ENCODE peak calls at places on chromosome 20, in five cellular contexts. T is IMR-90, V is H9, B is trophoblast cell, O is mesendoderm. H is an unnamed sample.

GRCh38 chr20:2900845-2901592 is 27.7 kb downstream of the PTPRA start:
- DNase-seq in T (no peak), V (no peak), B (no peak), O (no peak), H (no peak)

GRCh38 chr20:14477125-14477524 is 139.7 kb upstream of the FLRT3 start:
- DNase-seq in T (peak; percentile 73), V (no peak), B (no peak), O (no peak), H (peak; percentile 5)

GRCh38 chr20:64241061-64241460 is 14.5 kb upstream of the PCMTD2 start:
- DNase-seq in T (no peak), V (no peak), B (no peak), O (no peak), H (no peak)

GRCh38 chr20:25042531-25043498 is 15.1 kb downstream of the ACSS1 start:
- DNase-seq in T (no peak), V (no peak), B (no peak), O (no peak), H (no peak)

GRCh38 chr20:49149281-49150045 is 38.7 kb downstream of the STAU1 start:
- DNase-seq in T (no peak), V (no peak), B (no peak), O (no peak), H (no peak)

GRCh38 chr20:17843246-17844132 is 125.1 kb downstream of the SNX5 start:
- DNase-seq in T (peak; percentile 97), V (no peak), B (no peak), O (no peak), H (peak; percentile 90)

GRCh38 chr20:30816182-30816645 is 441.2 kb upstream of the DEFB115 start:
- DNase-seq in T (no peak), V (peak; percentile 38), B (no peak), O (no peak), H (no peak)

GRCh38 chr20:38870733-38871559 is 55.3 kb upstream of the FAM83D start:
- DNase-seq in T (peak; percentile 1), V (no peak), B (peak; percentile 93), O (peak; percentile 56), H (no peak)

GRCh38 chr20:37389241-37389747 is 43.4 kb downstream of the SRC start:
- DNase-seq in T (no peak), V (peak; percentile 20), B (no peak), O (no peak), H (no peak)

GRCh38 chr20:51712501-51713212 is 55.5 kb downstream of the ATP9A start:
- DNase-seq in T (peak; percentile 39), V (peak; percentile 64), B (peak; percentile 47), O (peak; percentile 61), H (peak; percentile 30)

GRCh38 chr20:1022871-1023270 is 20.8 kb upstream of the RSPO4 start:
- DNase-seq in T (no peak), V (no peak), B (no peak), O (no peak), H (no peak)

GRCh38 chr20:53926428-53927028 is 143.9 kb downstream of the BCAS1 start:
- DNase-seq in T (peak; percentile 97), V (no peak), B (peak; percentile 82), O (peak; percentile 45), H (peak; percentile 93)

GRCh38 chr20:48826883-48827771 is 672 bp downstream of the PREX1 start:
- DNase-seq in T (no peak), V (peak; percentile 54), B (peak; percentile 35), O (peak; percentile 78), H (peak; percentile 48)

GRCh38 chr20:63580796-63581461 is 6.9 kb upstream of the HELZ2 start:
- DNase-seq in T (peak; percentile 54), V (peak; percentile 52), B (peak; percentile 81), O (peak; percentile 83), H (peak; percentile 27)

GRCh38 chr20:36084897-36085617 is 69.5 kb upstream of the EPB41L1 start:
- DNase-seq in T (no peak), V (no peak), B (peak; percentile 17), O (no peak), H (peak; percentile 37)

DNA sequence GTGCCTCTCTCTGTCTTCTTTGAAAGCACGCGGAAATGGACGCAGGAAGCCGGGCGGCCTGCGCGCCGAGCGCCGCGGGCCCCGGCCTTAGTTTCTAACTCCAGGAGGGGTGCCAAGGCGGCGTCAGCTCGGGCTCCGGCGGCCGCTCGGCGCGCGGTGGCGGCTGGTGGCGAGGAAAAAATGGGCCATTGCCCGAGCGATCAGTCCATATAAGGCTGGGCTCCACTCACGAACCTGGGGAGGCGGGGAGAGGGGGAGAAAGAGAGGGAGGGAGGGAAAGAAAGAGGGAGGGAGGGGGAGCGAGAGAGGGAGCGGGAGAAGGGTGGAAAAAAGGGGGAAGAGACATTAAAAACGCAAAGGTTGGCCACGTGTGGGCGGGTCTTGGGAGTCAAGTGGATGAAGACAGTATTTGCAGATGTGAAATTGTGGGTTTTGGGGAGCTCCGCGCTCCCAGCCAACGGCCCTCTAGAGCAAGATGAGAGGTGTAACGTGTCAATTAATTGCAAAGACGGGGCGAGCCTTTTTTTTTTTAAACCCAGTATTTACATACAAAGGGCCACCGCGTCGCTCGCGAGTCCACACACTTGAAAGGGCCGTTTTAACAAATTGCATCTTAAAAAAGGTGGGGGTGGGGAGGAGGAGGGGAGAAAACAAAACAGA is at the start of gene NKX2-2:
- DNase-seq in T (no peak), V (peak; percentile 72), B (no peak), O (peak; percentile 89), H (no peak)
- H3K4me1 ChIP-seq in T (peaks cover 3% of the 10 kb centered on the region), V (peaks cover 3% of the 10 kb centered on the region), B (peaks cover 7% of the 10 kb centered on the region), O (no peaks in the 10 kb centered on the region), H (peaks cover 35% of the 10 kb centered on the region)

GRCh38 chr20:47768016-47768953 is 17.0 kb downstream of the SULF2 start:
- DNase-seq in T (no peak), V (no peak), B (peak; percentile 22), O (no peak), H (no peak)

GRCh38 chr20:47773381-47773786 is 11.9 kb downstream of the SULF2 start:
- DNase-seq in T (no peak), V (no peak), B (no peak), O (no peak), H (no peak)

GRCh38 chr20:47774081-47774777 is 11.1 kb downstream of the SULF2 start:
- DNase-seq in T (no peak), V (no peak), B (no peak), O (no peak), H (no peak)

GRCh38 chr20:47775039-47775438 is 10.2 kb downstream of the SULF2 start:
- DNase-seq in T (no peak), V (no peak), B (no peak), O (no peak), H (no peak)

GRCh38 chr20:47770931-47771330 is 14.3 kb downstream of the SULF2 start:
- DNase-seq in T (no peak), V (peak; percentile 42), B (no peak), O (no peak), H (no peak)
- H2BK5ac ChIP-seq in T (no peak overlapping the region), V (no peak overlapping the region), B (no peak overlapping the region), O (no peak overlapping the region), H (no peak overlapping the region)

GRCh38 chr20:57709823-57710799 is at the start of gene PMEPA1:
- DNase-seq in T (peak; percentile 95), V (peak; percentile 96), B (peak; percentile 91), O (peak; percentile 98), H (peak; percentile 95)
- H2BK120ac ChIP-seq in T (peak within 1 kb of the TSS; percentile 65), V (no peak within 1 kb of the TSS), B (peak within 1 kb of the TSS; percentile 90), O (peak within 1 kb of the TSS; percentile 95), H (peak within 1 kb of the TSS; percentile 36)

GRCh38 chr20:34709836-34710567 is 5.9 kb downstream of the TP53INP2 start:
- DNase-seq in T (peak; percentile 51), V (peak; percentile 76), B (peak; percentile 69), O (peak; percentile 70), H (peak; percentile 70)
- H3K4me1 ChIP-seq in T (peaks cover 22% of the 10 kb centered on the region), V (no peaks in the 10 kb centered on the region), B (peaks cover 12% of the 10 kb centered on the region), O (no peaks in the 10 kb centered on the region), H (peaks cover 35% of the 10 kb centered on the region)

DNA sequence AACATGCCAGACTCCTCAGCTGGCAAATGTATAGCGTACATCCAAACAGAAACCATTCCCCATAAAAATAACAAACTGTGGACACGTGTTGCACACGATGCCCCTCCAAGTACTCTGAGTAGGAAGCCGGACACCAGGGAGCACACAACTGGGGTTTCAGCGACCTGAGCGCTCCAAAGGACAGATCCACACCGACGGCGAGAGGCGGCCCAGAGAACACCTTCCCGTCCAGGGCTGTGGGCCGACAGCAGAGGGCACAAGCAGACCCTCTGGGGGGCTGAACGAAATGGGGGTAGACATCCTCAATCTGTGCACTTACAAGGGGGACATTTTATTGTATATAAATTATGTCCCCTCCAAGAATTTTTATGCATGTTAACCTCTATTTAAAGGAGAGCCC is 24.7 kb downstream of the TAF4 start:
- DNase-seq in T (no peak), V (no peak), B (no peak), O (no peak), H (no peak)
- H2BK5ac ChIP-seq in T (no peak overlapping the region), V (no peak overlapping the region), B (no peak overlapping the region), O (no peak overlapping the region), H (no peak overlapping the region)

DNA sequence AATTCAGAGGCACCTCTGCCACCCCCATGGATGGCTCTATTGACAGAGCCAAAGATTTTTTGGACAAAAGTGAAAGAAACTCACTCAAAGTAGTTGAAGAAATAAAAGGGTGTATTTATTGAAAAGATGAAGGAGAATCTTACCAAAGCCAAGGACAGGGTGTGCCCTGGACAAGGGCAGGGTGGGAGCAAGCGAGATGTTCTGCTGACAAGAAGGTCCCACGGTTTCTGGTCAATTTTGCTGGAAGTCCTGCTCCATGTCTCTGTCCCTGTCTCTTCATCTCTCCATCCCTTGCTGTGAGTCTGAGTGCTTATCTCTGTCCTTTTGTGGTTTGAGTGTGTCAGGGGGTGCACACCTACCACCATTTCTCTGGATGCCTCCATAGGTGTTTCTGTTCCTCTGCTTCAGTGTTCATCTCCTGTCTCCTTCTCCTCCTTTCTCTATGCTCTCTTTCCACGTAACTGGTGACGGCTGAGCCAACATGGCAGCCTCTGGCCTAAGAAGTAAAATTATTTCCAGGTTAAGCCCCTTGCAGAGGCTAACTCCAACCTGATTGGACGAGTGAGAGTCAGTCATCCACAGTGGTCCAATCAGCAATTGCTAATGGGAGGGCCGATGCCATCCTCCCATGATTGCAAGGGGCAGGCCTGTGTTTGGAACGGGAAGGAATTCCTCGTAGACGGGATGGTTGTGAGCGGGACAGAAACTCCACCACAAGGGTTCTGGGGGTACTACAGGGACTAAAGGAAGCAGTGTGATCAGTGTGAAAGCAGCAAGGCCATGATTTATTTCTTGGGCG is 502.1 kb upstream of the CDH4 start:
- DNase-seq in T (no peak), V (peak; percentile 76), B (no peak), O (peak; percentile 73), H (no peak)
- H2BK120ac ChIP-seq in T (no peak overlapping the region), V (no peak overlapping the region), B (no peak overlapping the region), O (no peak overlapping the region), H (no peak overlapping the region)

GRCh38 chr20:44478188-44478587 is 2.5 kb downstream of the TTPAL start:
- DNase-seq in T (no peak), V (no peak), B (no peak), O (no peak), H (no peak)
- H3K4me1 ChIP-seq in T (peaks cover 4% of the 10 kb centered on the region), V (peaks cover 3% of the 10 kb centered on the region), B (peaks cover 13% of the 10 kb centered on the region), O (no peaks in the 10 kb centered on the region), H (peaks cover 4% of the 10 kb centered on the region)

GRCh38 chr20:58046311-58046710 is 182.1 kb downstream of the ANKRD60 start:
- DNase-seq in T (no peak), V (no peak), B (no peak), O (no peak), H (no peak)

GRCh38 chr20:58043866-58044140 is 184.7 kb downstream of the ANKRD60 start:
- DNase-seq in T (no peak), V (no peak), B (no peak), O (no peak), H (no peak)

GRCh38 chr20:58044286-58044685 is 184.2 kb downstream of the ANKRD60 start:
- DNase-seq in T (no peak), V (no peak), B (no peak), O (no peak), H (no peak)

GRCh38 chr20:58045579-58045978 is 182.9 kb downstream of the ANKRD60 start:
- DNase-seq in T (no peak), V (no peak), B (no peak), O (no peak), H (no peak)

GRCh38 chr20:58045156-58045555 is 183.3 kb downstream of the ANKRD60 start:
- DNase-seq in T (no peak), V (no peak), B (no peak), O (no peak), H (no peak)
- H2BK5ac ChIP-seq in T (no peak overlapping the region), V (no peak overlapping the region), B (no peak overlapping the region), O (no peak overlapping the region), H (no peak overlapping the region)

H was measured in mesenchymal stem cell.